ENCODE peak calls at places on chromosomes 1 and 21, in five cellular contexts. One of them, this sample, is unnamed.
A peak's percentile ranks its signal among the peaks of the same experiment; 100 is the strongest.

GRCh38 chr1:192524223-192524622 is 51.4 kb upstream of the RGS1 start:
- DNase-seq in naive thymus-derived CD4-positive, alpha-beta T cell: no peak
- DNase-seq in Panc1: no peak
- DNase-seq in psoas muscle: no peak
- DNase-seq in stomach: no peak
- DNase-seq in this sample: no peak

GRCh38 chr1:101992816-101993575 is 3.7 kb downstream of the OLFM3 start:
- DNase-seq in stomach: no peak
- DNase-seq in psoas muscle: no peak
- DNase-seq in Panc1: no peak
- DNase-seq in naive thymus-derived CD4-positive, alpha-beta T cell: no peak
- DNase-seq in this sample: no peak

GRCh38 chr1:168135982-168136708 is 585 bp downstream of the GPR161 start:
- DNase-seq in psoas muscle: peak; percentile 60
- DNase-seq in naive thymus-derived CD4-positive, alpha-beta T cell: peak; percentile 4
- DNase-seq in stomach: no peak
- DNase-seq in Panc1: no peak
- DNase-seq in this sample: peak; percentile 67

GRCh38 chr1:96329121-96329520 is 392.5 kb upstream of the PTBP2 start:
- DNase-seq in stomach: no peak
- DNase-seq in naive thymus-derived CD4-positive, alpha-beta T cell: no peak
- DNase-seq in Panc1: no peak
- DNase-seq in psoas muscle: no peak
- DNase-seq in this sample: no peak

GRCh38 chr1:53543130-53543770 is 84.1 kb downstream of the DMRTB1 start:
- DNase-seq in naive thymus-derived CD4-positive, alpha-beta T cell: no peak
- DNase-seq in Panc1: no peak
- DNase-seq in psoas muscle: peak; percentile 34
- DNase-seq in stomach: no peak
- DNase-seq in this sample: peak; percentile 34

GRCh38 chr1:21325731-21326387 is 35.6 kb upstream of the ECE1 start:
- DNase-seq in stomach: no peak
- DNase-seq in Panc1: no peak
- DNase-seq in psoas muscle: no peak
- DNase-seq in naive thymus-derived CD4-positive, alpha-beta T cell: no peak
- DNase-seq in this sample: peak; percentile 72

GRCh38 chr21:41610042-41610839 is 102.3 kb upstream of the TMPRSS2 start:
- DNase-seq in naive thymus-derived CD4-positive, alpha-beta T cell: no peak
- DNase-seq in stomach: peak; percentile 78
- DNase-seq in Panc1: peak; percentile 33
- DNase-seq in psoas muscle: no peak
- DNase-seq in this sample: peak; percentile 68

GRCh38 chr21:35266546-35266945 is 217.4 kb upstream of the RUNX1 start:
- DNase-seq in Panc1: no peak
- DNase-seq in naive thymus-derived CD4-positive, alpha-beta T cell: no peak
- DNase-seq in psoas muscle: no peak
- DNase-seq in stomach: no peak
- DNase-seq in this sample: no peak

GRCh38 chr1:202858789-202859414 is 30.0 kb downstream of the RABIF start:
- DNase-seq in naive thymus-derived CD4-positive, alpha-beta T cell: no peak
- DNase-seq in stomach: no peak
- DNase-seq in Panc1: no peak
- DNase-seq in psoas muscle: peak; percentile 76
- DNase-seq in this sample: peak; percentile 73

GRCh38 chr1:203906932-203907331 is 45.5 kb downstream of the SNRPE start:
- DNase-seq in naive thymus-derived CD4-positive, alpha-beta T cell: no peak
- DNase-seq in stomach: no peak
- DNase-seq in Panc1: peak; percentile 78
- DNase-seq in psoas muscle: no peak
- DNase-seq in this sample: no peak

GRCh38 chr1:155884028-155884950 is 24.9 kb downstream of the SYT11 start:
- DNase-seq in naive thymus-derived CD4-positive, alpha-beta T cell: no peak
- DNase-seq in psoas muscle: no peak
- DNase-seq in stomach: no peak
- DNase-seq in Panc1: no peak
- DNase-seq in this sample: no peak

GRCh38 chr1:10253149-10253548 is 42.8 kb downstream of the KIF1B start:
- DNase-seq in stomach: no peak
- DNase-seq in naive thymus-derived CD4-positive, alpha-beta T cell: no peak
- DNase-seq in Panc1: no peak
- DNase-seq in psoas muscle: no peak
- DNase-seq in this sample: no peak

GRCh38 chr1:94679336-94680007 is 137.9 kb upstream of the F3 start:
- DNase-seq in Panc1: no peak
- DNase-seq in psoas muscle: peak; percentile 89
- DNase-seq in naive thymus-derived CD4-positive, alpha-beta T cell: no peak
- DNase-seq in stomach: no peak
- DNase-seq in this sample: peak; percentile 91

GRCh38 chr1:208616776-208617175 is 372.6 kb upstream of the PLXNA2 start:
- DNase-seq in stomach: no peak
- DNase-seq in psoas muscle: no peak
- DNase-seq in Panc1: no peak
- DNase-seq in naive thymus-derived CD4-positive, alpha-beta T cell: no peak
- DNase-seq in this sample: no peak
- H3K4me1 ChIP-seq in stomach: no peaks in the 10 kb centered on the region
- H3K4me1 ChIP-seq in psoas muscle: no peaks in the 10 kb centered on the region
- H3K4me1 ChIP-seq in Panc1: no peaks in the 10 kb centered on the region
- H3K4me1 ChIP-seq in naive thymus-derived CD4-positive, alpha-beta T cell: no peaks in the 10 kb centered on the region
- H3K4me1 ChIP-seq in this sample: no peaks in the 10 kb centered on the region

GRCh38 chr1:201539561-201540404 is 856 bp downstream of the NAV1 start:
- DNase-seq in stomach: no peak
- DNase-seq in Panc1: no peak
- DNase-seq in naive thymus-derived CD4-positive, alpha-beta T cell: no peak
- DNase-seq in psoas muscle: peak; percentile 74
- DNase-seq in this sample: peak; percentile 87
- H3K4me1 ChIP-seq in stomach: peaks cover 29% of the 10 kb centered on the region
- H3K4me1 ChIP-seq in Panc1: peaks cover 23% of the 10 kb centered on the region
- H3K4me1 ChIP-seq in naive thymus-derived CD4-positive, alpha-beta T cell: peaks cover 19% of the 10 kb centered on the region
- H3K4me1 ChIP-seq in psoas muscle: peaks cover 27% of the 10 kb centered on the region
- H3K4me1 ChIP-seq in this sample: no peaks in the 10 kb centered on the region

GRCh38 chr21:31728952-31729351 is 3.0 kb downstream of the SCAF4 start:
- DNase-seq in psoas muscle: no peak
- DNase-seq in stomach: no peak
- DNase-seq in Panc1: no peak
- DNase-seq in naive thymus-derived CD4-positive, alpha-beta T cell: no peak
- DNase-seq in this sample: no peak
- H3K4me1 ChIP-seq in psoas muscle: peaks cover 46% of the 10 kb centered on the region
- H3K4me1 ChIP-seq in stomach: peaks cover 31% of the 10 kb centered on the region
- H3K4me1 ChIP-seq in Panc1: peaks cover 27% of the 10 kb centered on the region
- H3K4me1 ChIP-seq in naive thymus-derived CD4-positive, alpha-beta T cell: peaks cover 53% of the 10 kb centered on the region
- H3K4me1 ChIP-seq in this sample: peaks cover 3% of the 10 kb centered on the region

GRCh38 chr1:75996196-75996595 is 64.0 kb upstream of the ASB17 start:
- DNase-seq in psoas muscle: no peak
- DNase-seq in Panc1: no peak
- DNase-seq in naive thymus-derived CD4-positive, alpha-beta T cell: no peak
- DNase-seq in stomach: no peak
- DNase-seq in this sample: no peak

DNA sequence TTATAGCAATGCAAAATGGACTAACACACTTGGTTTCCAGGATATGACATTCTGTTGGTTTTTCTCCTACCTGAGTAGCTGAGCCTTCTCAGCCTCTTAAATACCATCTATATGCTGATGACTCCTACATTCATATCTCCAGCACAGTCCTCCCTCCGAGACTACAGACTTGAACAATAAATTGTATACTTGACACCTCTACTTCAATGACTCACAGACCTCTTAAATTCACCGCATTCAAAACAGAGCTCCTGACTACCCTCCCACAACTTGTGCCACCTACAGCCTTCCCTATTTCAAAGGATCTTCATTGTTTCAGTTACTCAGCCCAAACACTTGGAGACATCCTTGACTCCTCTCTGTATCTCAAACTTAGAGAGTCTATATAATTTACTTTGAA is 66.8 kb upstream of the ASB17 start:
- DNase-seq in Panc1: no peak
- DNase-seq in psoas muscle: no peak
- DNase-seq in stomach: no peak
- DNase-seq in naive thymus-derived CD4-positive, alpha-beta T cell: no peak
- DNase-seq in this sample: no peak
- H3K4me1 ChIP-seq in Panc1: no peaks in the 10 kb centered on the region
- H3K4me1 ChIP-seq in psoas muscle: no peaks in the 10 kb centered on the region
- H3K4me1 ChIP-seq in stomach: no peaks in the 10 kb centered on the region
- H3K4me1 ChIP-seq in naive thymus-derived CD4-positive, alpha-beta T cell: no peaks in the 10 kb centered on the region
- H3K4me1 ChIP-seq in this sample: no peaks in the 10 kb centered on the region

GRCh38 chr21:44869860-44870747 is 3.4 kb downstream of the PTTG1IP start:
- DNase-seq in stomach: peak; percentile 59
- DNase-seq in psoas muscle: peak; percentile 60
- DNase-seq in Panc1: no peak
- DNase-seq in naive thymus-derived CD4-positive, alpha-beta T cell: no peak
- DNase-seq in this sample: peak; percentile 88

GRCh38 chr21:44867464-44867863 is 6.0 kb downstream of the PTTG1IP start:
- DNase-seq in naive thymus-derived CD4-positive, alpha-beta T cell: no peak
- DNase-seq in psoas muscle: no peak
- DNase-seq in stomach: no peak
- DNase-seq in Panc1: no peak
- DNase-seq in this sample: no peak

GRCh38 chr21:44868707-44869106 is 4.8 kb downstream of the PTTG1IP start:
- DNase-seq in stomach: no peak
- DNase-seq in Panc1: no peak
- DNase-seq in psoas muscle: no peak
- DNase-seq in naive thymus-derived CD4-positive, alpha-beta T cell: no peak
- DNase-seq in this sample: no peak

GRCh38 chr21:44866780-44867179 is 6.7 kb downstream of the PTTG1IP start:
- DNase-seq in naive thymus-derived CD4-positive, alpha-beta T cell: no peak
- DNase-seq in psoas muscle: no peak
- DNase-seq in stomach: no peak
- DNase-seq in Panc1: no peak
- DNase-seq in this sample: no peak

GRCh38 chr21:44867999-44868700 is 5.3 kb downstream of the PTTG1IP start:
- DNase-seq in psoas muscle: peak; percentile 46
- DNase-seq in naive thymus-derived CD4-positive, alpha-beta T cell: peak; percentile 70
- DNase-seq in Panc1: no peak
- DNase-seq in stomach: no peak
- DNase-seq in this sample: peak; percentile 60
- H3K4me1 ChIP-seq in psoas muscle: peaks cover 67% of the 10 kb centered on the region
- H3K4me1 ChIP-seq in naive thymus-derived CD4-positive, alpha-beta T cell: peaks cover 71% of the 10 kb centered on the region
- H3K4me1 ChIP-seq in Panc1: peaks cover 53% of the 10 kb centered on the region
- H3K4me1 ChIP-seq in stomach: peaks cover 80% of the 10 kb centered on the region
- H3K4me1 ChIP-seq in this sample: no peaks in the 10 kb centered on the region

GRCh38 chr21:28387220-28387619 is 605.5 kb downstream of the LTN1 start:
- DNase-seq in naive thymus-derived CD4-positive, alpha-beta T cell: no peak
- DNase-seq in psoas muscle: no peak
- DNase-seq in stomach: no peak
- DNase-seq in Panc1: no peak
- DNase-seq in this sample: no peak
- H3K4me1 ChIP-seq in naive thymus-derived CD4-positive, alpha-beta T cell: no peaks in the 10 kb centered on the region
- H3K4me1 ChIP-seq in psoas muscle: no peaks in the 10 kb centered on the region
- H3K4me1 ChIP-seq in stomach: no peaks in the 10 kb centered on the region
- H3K4me1 ChIP-seq in Panc1: no peaks in the 10 kb centered on the region
- H3K4me1 ChIP-seq in this sample: no peaks in the 10 kb centered on the region

DNA sequence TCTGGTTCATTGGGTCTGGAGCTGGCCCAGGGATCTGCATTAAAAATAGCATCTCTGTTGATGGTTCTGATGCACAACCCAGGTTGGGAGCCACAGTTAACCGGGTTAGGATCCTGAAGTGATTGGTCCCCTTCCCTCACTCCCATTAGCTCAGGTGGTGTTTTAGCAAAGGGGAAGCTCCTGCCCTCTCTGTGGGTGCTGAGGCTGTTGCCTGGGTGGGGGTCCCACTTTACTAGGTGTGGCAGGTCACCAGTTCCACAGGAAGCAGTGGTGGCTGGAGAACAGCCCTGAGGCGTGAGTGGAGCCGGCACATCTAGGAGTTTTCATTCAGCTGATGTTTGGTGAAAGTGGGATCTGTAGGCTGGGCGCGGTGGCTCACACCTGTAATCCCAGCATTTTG is 86.5 kb downstream of the MAN1C1 start:
- DNase-seq in Panc1: no peak
- DNase-seq in stomach: no peak
- DNase-seq in naive thymus-derived CD4-positive, alpha-beta T cell: no peak
- DNase-seq in psoas muscle: no peak
- DNase-seq in this sample: peak; percentile 55
- H3K4me1 ChIP-seq in Panc1: no peaks in the 10 kb centered on the region
- H3K4me1 ChIP-seq in stomach: peaks cover 41% of the 10 kb centered on the region
- H3K4me1 ChIP-seq in naive thymus-derived CD4-positive, alpha-beta T cell: peaks cover 50% of the 10 kb centered on the region
- H3K4me1 ChIP-seq in psoas muscle: peaks cover 46% of the 10 kb centered on the region
- H3K4me1 ChIP-seq in this sample: no peaks in the 10 kb centered on the region

GRCh38 chr1:205353612-205354011 is 3.1 kb downstream of the KLHDC8A start:
- DNase-seq in naive thymus-derived CD4-positive, alpha-beta T cell: no peak
- DNase-seq in Panc1: no peak
- DNase-seq in psoas muscle: no peak
- DNase-seq in stomach: no peak
- DNase-seq in this sample: no peak
- H3K4me1 ChIP-seq in naive thymus-derived CD4-positive, alpha-beta T cell: no peaks in the 10 kb centered on the region
- H3K4me1 ChIP-seq in Panc1: no peaks in the 10 kb centered on the region
- H3K4me1 ChIP-seq in psoas muscle: no peaks in the 10 kb centered on the region
- H3K4me1 ChIP-seq in stomach: no peaks in the 10 kb centered on the region
- H3K4me1 ChIP-seq in this sample: peaks cover 8% of the 10 kb centered on the region

This sample was measured in sigmoid colon.